ENCODE peak calls at places on chromosome 21, in eight cellular contexts. B, S, O, P, U, W, V and X are unnamed samples.

GRCh38 chr21:21001591-21002100 is 3.4 kb downstream of the NCAM2 start:
- DNase-seq in B (no peak), S (no peak), O (no peak), P (no peak), U (no peak), W (no peak), V (no peak), X (no peak)

GRCh38 chr21:17759546-17760178 is 59.5 kb downstream of the C21orf91 start:
- DNase-seq in B (no peak), S (no peak), O (no peak), P (no peak), U (no peak), W (no peak), V (no peak), X (no peak)

GRCh38 chr21:42781981-42782722 is 97.2 kb downstream of the WDR4 start:
- DNase-seq in B (no peak), S (no peak), O (no peak), P (no peak), U (no peak), W (no peak), V (no peak), X (no peak)

GRCh38 chr21:38479641-38480515 is 18.4 kb downstream of the ERG start:
- DNase-seq in B (no peak), S (no peak), O (peak), P (no peak), U (no peak), W (no peak), V (no peak), X (no peak)

GRCh38 chr21:33584455-33584854 is 4.0 kb downstream of the DONSON start:
- DNase-seq in B (no peak), S (no peak), O (no peak), P (no peak), U (no peak), W (no peak), V (no peak), X (no peak)

GRCh38 chr21:37917612-37918011 is 1.4 kb upstream of the KCNJ6 start:
- DNase-seq in B (no peak), S (no peak), O (no peak), P (no peak), U (no peak), W (no peak), V (no peak), X (no peak)

GRCh38 chr21:18411565-18411964 is 8.0 kb upstream of the TMPRSS15 start:
- DNase-seq in B (no peak), S (no peak), O (no peak), P (no peak), U (no peak), W (no peak), V (no peak), X (no peak)

GRCh38 chr21:29174607-29175013 is 44.2 kb downstream of the MAP3K7CL start:
- DNase-seq in B (no peak), S (no peak), O (no peak), P (no peak), U (no peak), W (no peak), V (no peak), X (no peak)

GRCh38 chr21:34345091-34345871 is 18.5 kb upstream of the KCNE2 start:
- DNase-seq in B (no peak), S (no peak), O (no peak), P (no peak), U (no peak), W (no peak), V (peak), X (no peak)

GRCh38 chr21:25862596-25862995 is 127.8 kb downstream of the GABPA start:
- DNase-seq in B (no peak), S (peak), O (no peak), P (no peak), U (no peak), W (no peak), V (no peak), X (peak)

GRCh38 chr21:44018813-44019567 is 6.9 kb downstream of the TRAPPC10 start:
- DNase-seq in B (no peak), S (no peak), O (no peak), P (no peak), U (no peak), W (no peak), V (no peak), X (no peak)